ENCODE peak calls at places on chromosomes 11 and 22, in six cellular contexts. One of them, this sample, is unnamed.

GRCh38 chr22:37781434-37782059 is 26.2 kb upstream of the GCAT start:
- DNase-seq in NCI-H345: no peak
- DNase-seq in activated T-helper 2 cell treated with anti-CD3 and anti-CD28 coated beads, Interferon-gamma antibody, Interleukin-2, Interleukin-4, amounts not matched to agents 10 μg/mL and 5 μg/mL and 100 μg/mL, durations not matched to agents 14 hours and 24 hours and 36 hours: no peak
- DNase-seq in activated CD4-positive, alpha-beta T cell treated with anti-CD3 and anti-CD28 coated beads, Interleukin-2, amount 50 U/mL, for 24 hours: no peak
- DNase-seq in activated CD8-positive, alpha-beta memory T cell treated with anti-CD3 and anti-CD28 coated beads for 48 hours: no peak
- DNase-seq in AG10803: no peak
- DNase-seq in this sample: peak

GRCh38 chr22:50505776-50506610 is 1.5 kb downstream of the LMF2 start:
- DNase-seq in NCI-H345: no peak
- DNase-seq in activated T-helper 2 cell treated with anti-CD3 and anti-CD28 coated beads, Interferon-gamma antibody, Interleukin-2, Interleukin-4, amounts not matched to agents 10 μg/mL and 5 μg/mL and 100 μg/mL, durations not matched to agents 14 hours and 24 hours and 36 hours: no peak
- DNase-seq in activated CD4-positive, alpha-beta T cell treated with anti-CD3 and anti-CD28 coated beads, Interleukin-2, amount 50 U/mL, for 24 hours: no peak
- DNase-seq in activated CD8-positive, alpha-beta memory T cell treated with anti-CD3 and anti-CD28 coated beads for 48 hours: no peak
- DNase-seq in AG10803: no peak
- DNase-seq in this sample: no peak

GRCh38 chr22:29079218-29079901 is 6.5 kb downstream of the KREMEN1 start:
- DNase-seq in NCI-H345: peak
- DNase-seq in activated T-helper 2 cell treated with anti-CD3 and anti-CD28 coated beads, Interferon-gamma antibody, Interleukin-2, Interleukin-4, amounts not matched to agents 10 μg/mL and 5 μg/mL and 100 μg/mL, durations not matched to agents 14 hours and 24 hours and 36 hours: no peak
- DNase-seq in activated CD4-positive, alpha-beta T cell treated with anti-CD3 and anti-CD28 coated beads, Interleukin-2, amount 50 U/mL, for 24 hours: no peak
- DNase-seq in activated CD8-positive, alpha-beta memory T cell treated with anti-CD3 and anti-CD28 coated beads for 48 hours: no peak
- DNase-seq in AG10803: peak
- DNase-seq in this sample: peak

GRCh38 chr11:76238551-76238950 is 32.2 kb upstream of the WNT11 start:
- DNase-seq in NCI-H345: no peak
- DNase-seq in activated T-helper 2 cell treated with anti-CD3 and anti-CD28 coated beads, Interferon-gamma antibody, Interleukin-2, Interleukin-4, amounts not matched to agents 10 μg/mL and 5 μg/mL and 100 μg/mL, durations not matched to agents 14 hours and 24 hours and 36 hours: no peak
- DNase-seq in activated CD4-positive, alpha-beta T cell treated with anti-CD3 and anti-CD28 coated beads, Interleukin-2, amount 50 U/mL, for 24 hours: no peak
- DNase-seq in activated CD8-positive, alpha-beta memory T cell treated with anti-CD3 and anti-CD28 coated beads for 48 hours: no peak
- DNase-seq in AG10803: no peak
- DNase-seq in this sample: no peak

GRCh38 chr22:48741540-48741939 is 1086.1 kb downstream of the BRD1 start:
- DNase-seq in NCI-H345: no peak
- DNase-seq in activated T-helper 2 cell treated with anti-CD3 and anti-CD28 coated beads, Interferon-gamma antibody, Interleukin-2, Interleukin-4, amounts not matched to agents 10 μg/mL and 5 μg/mL and 100 μg/mL, durations not matched to agents 14 hours and 24 hours and 36 hours: no peak
- DNase-seq in activated CD4-positive, alpha-beta T cell treated with anti-CD3 and anti-CD28 coated beads, Interleukin-2, amount 50 U/mL, for 24 hours: no peak
- DNase-seq in activated CD8-positive, alpha-beta memory T cell treated with anti-CD3 and anti-CD28 coated beads for 48 hours: no peak
- DNase-seq in AG10803: no peak
- DNase-seq in this sample: no peak

GRCh38 chr22:26416670-26417270 is 12.3 kb upstream of the ASPHD2 start:
- DNase-seq in NCI-H345: no peak
- DNase-seq in activated T-helper 2 cell treated with anti-CD3 and anti-CD28 coated beads, Interferon-gamma antibody, Interleukin-2, Interleukin-4, amounts not matched to agents 10 μg/mL and 5 μg/mL and 100 μg/mL, durations not matched to agents 14 hours and 24 hours and 36 hours: no peak
- DNase-seq in activated CD4-positive, alpha-beta T cell treated with anti-CD3 and anti-CD28 coated beads, Interleukin-2, amount 50 U/mL, for 24 hours: no peak
- DNase-seq in activated CD8-positive, alpha-beta memory T cell treated with anti-CD3 and anti-CD28 coated beads for 48 hours: no peak
- DNase-seq in AG10803: peak
- DNase-seq in this sample: peak

GRCh38 chr11:86916330-86916729 is 38.9 kb downstream of the FZD4 start:
- DNase-seq in NCI-H345: no peak
- DNase-seq in activated T-helper 2 cell treated with anti-CD3 and anti-CD28 coated beads, Interferon-gamma antibody, Interleukin-2, Interleukin-4, amounts not matched to agents 10 μg/mL and 5 μg/mL and 100 μg/mL, durations not matched to agents 14 hours and 24 hours and 36 hours: no peak
- DNase-seq in activated CD4-positive, alpha-beta T cell treated with anti-CD3 and anti-CD28 coated beads, Interleukin-2, amount 50 U/mL, for 24 hours: no peak
- DNase-seq in activated CD8-positive, alpha-beta memory T cell treated with anti-CD3 and anti-CD28 coated beads for 48 hours: no peak
- DNase-seq in AG10803: peak
- DNase-seq in this sample: peak

GRCh38 chr11:16204261-16204660 is 152.1 kb downstream of the SOX6 start:
- DNase-seq in NCI-H345: no peak
- DNase-seq in activated T-helper 2 cell treated with anti-CD3 and anti-CD28 coated beads, Interferon-gamma antibody, Interleukin-2, Interleukin-4, amounts not matched to agents 10 μg/mL and 5 μg/mL and 100 μg/mL, durations not matched to agents 14 hours and 24 hours and 36 hours: no peak
- DNase-seq in activated CD4-positive, alpha-beta T cell treated with anti-CD3 and anti-CD28 coated beads, Interleukin-2, amount 50 U/mL, for 24 hours: no peak
- DNase-seq in activated CD8-positive, alpha-beta memory T cell treated with anti-CD3 and anti-CD28 coated beads for 48 hours: no peak
- DNase-seq in AG10803: no peak
- DNase-seq in this sample: no peak

GRCh38 chr11:35010656-35011055 is 94.2 kb downstream of the PDHX start:
- DNase-seq in NCI-H345: no peak
- DNase-seq in activated T-helper 2 cell treated with anti-CD3 and anti-CD28 coated beads, Interferon-gamma antibody, Interleukin-2, Interleukin-4, amounts not matched to agents 10 μg/mL and 5 μg/mL and 100 μg/mL, durations not matched to agents 14 hours and 24 hours and 36 hours: no peak
- DNase-seq in activated CD4-positive, alpha-beta T cell treated with anti-CD3 and anti-CD28 coated beads, Interleukin-2, amount 50 U/mL, for 24 hours: no peak
- DNase-seq in activated CD8-positive, alpha-beta memory T cell treated with anti-CD3 and anti-CD28 coated beads for 48 hours: no peak
- DNase-seq in AG10803: no peak
- DNase-seq in this sample: no peak

GRCh38 chr11:64870176-64870892 is 8.1 kb downstream of the EHD1 start:
- DNase-seq in NCI-H345: no peak
- DNase-seq in activated T-helper 2 cell treated with anti-CD3 and anti-CD28 coated beads, Interferon-gamma antibody, Interleukin-2, Interleukin-4, amounts not matched to agents 10 μg/mL and 5 μg/mL and 100 μg/mL, durations not matched to agents 14 hours and 24 hours and 36 hours: no peak
- DNase-seq in activated CD4-positive, alpha-beta T cell treated with anti-CD3 and anti-CD28 coated beads, Interleukin-2, amount 50 U/mL, for 24 hours: no peak
- DNase-seq in activated CD8-positive, alpha-beta memory T cell treated with anti-CD3 and anti-CD28 coated beads for 48 hours: no peak
- DNase-seq in AG10803: peak
- DNase-seq in this sample: peak

GRCh38 chr22:44549021-44549420 is 51.0 kb upstream of the RTL6 start:
- DNase-seq in NCI-H345: no peak
- DNase-seq in activated T-helper 2 cell treated with anti-CD3 and anti-CD28 coated beads, Interferon-gamma antibody, Interleukin-2, Interleukin-4, amounts not matched to agents 10 μg/mL and 5 μg/mL and 100 μg/mL, durations not matched to agents 14 hours and 24 hours and 36 hours: no peak
- DNase-seq in activated CD4-positive, alpha-beta T cell treated with anti-CD3 and anti-CD28 coated beads, Interleukin-2, amount 50 U/mL, for 24 hours: no peak
- DNase-seq in activated CD8-positive, alpha-beta memory T cell treated with anti-CD3 and anti-CD28 coated beads for 48 hours: no peak
- DNase-seq in AG10803: no peak
- DNase-seq in this sample: no peak

GRCh38 chr11:9803685-9804413 is 140.0 kb downstream of the SWAP70 start:
- DNase-seq in NCI-H345: no peak
- DNase-seq in activated T-helper 2 cell treated with anti-CD3 and anti-CD28 coated beads, Interferon-gamma antibody, Interleukin-2, Interleukin-4, amounts not matched to agents 10 μg/mL and 5 μg/mL and 100 μg/mL, durations not matched to agents 14 hours and 24 hours and 36 hours: no peak
- DNase-seq in activated CD4-positive, alpha-beta T cell treated with anti-CD3 and anti-CD28 coated beads, Interleukin-2, amount 50 U/mL, for 24 hours: no peak
- DNase-seq in activated CD8-positive, alpha-beta memory T cell treated with anti-CD3 and anti-CD28 coated beads for 48 hours: no peak
- DNase-seq in AG10803: peak
- DNase-seq in this sample: no peak

GRCh38 chr11:60922906-60923305 is 1.4 kb upstream of the TMEM132A start:
- DNase-seq in NCI-H345: no peak
- DNase-seq in activated T-helper 2 cell treated with anti-CD3 and anti-CD28 coated beads, Interferon-gamma antibody, Interleukin-2, Interleukin-4, amounts not matched to agents 10 μg/mL and 5 μg/mL and 100 μg/mL, durations not matched to agents 14 hours and 24 hours and 36 hours: no peak
- DNase-seq in activated CD4-positive, alpha-beta T cell treated with anti-CD3 and anti-CD28 coated beads, Interleukin-2, amount 50 U/mL, for 24 hours: no peak
- DNase-seq in activated CD8-positive, alpha-beta memory T cell treated with anti-CD3 and anti-CD28 coated beads for 48 hours: no peak
- DNase-seq in AG10803: no peak
- DNase-seq in this sample: no peak

GRCh38 chr11:126404367-126404766 is 48.9 kb downstream of the ST3GAL4 start:
- DNase-seq in NCI-H345: no peak
- DNase-seq in activated T-helper 2 cell treated with anti-CD3 and anti-CD28 coated beads, Interferon-gamma antibody, Interleukin-2, Interleukin-4, amounts not matched to agents 10 μg/mL and 5 μg/mL and 100 μg/mL, durations not matched to agents 14 hours and 24 hours and 36 hours: no peak
- DNase-seq in activated CD4-positive, alpha-beta T cell treated with anti-CD3 and anti-CD28 coated beads, Interleukin-2, amount 50 U/mL, for 24 hours: no peak
- DNase-seq in activated CD8-positive, alpha-beta memory T cell treated with anti-CD3 and anti-CD28 coated beads for 48 hours: no peak
- DNase-seq in AG10803: no peak
- DNase-seq in this sample: no peak

GRCh38 chr22:19896665-19897355 is 42.1 kb upstream of the GNB1L start:
- DNase-seq in NCI-H345: no peak
- DNase-seq in activated T-helper 2 cell treated with anti-CD3 and anti-CD28 coated beads, Interferon-gamma antibody, Interleukin-2, Interleukin-4, amounts not matched to agents 10 μg/mL and 5 μg/mL and 100 μg/mL, durations not matched to agents 14 hours and 24 hours and 36 hours: no peak
- DNase-seq in activated CD4-positive, alpha-beta T cell treated with anti-CD3 and anti-CD28 coated beads, Interleukin-2, amount 50 U/mL, for 24 hours: no peak
- DNase-seq in activated CD8-positive, alpha-beta memory T cell treated with anti-CD3 and anti-CD28 coated beads for 48 hours: no peak
- DNase-seq in AG10803: no peak
- DNase-seq in this sample: no peak

GRCh38 chr11:65927904-65928397 is 8.7 kb downstream of the DRAP1 start:
- DNase-seq in NCI-H345: no peak
- DNase-seq in activated T-helper 2 cell treated with anti-CD3 and anti-CD28 coated beads, Interferon-gamma antibody, Interleukin-2, Interleukin-4, amounts not matched to agents 10 μg/mL and 5 μg/mL and 100 μg/mL, durations not matched to agents 14 hours and 24 hours and 36 hours: peak
- DNase-seq in activated CD4-positive, alpha-beta T cell treated with anti-CD3 and anti-CD28 coated beads, Interleukin-2, amount 50 U/mL, for 24 hours: peak
- DNase-seq in activated CD8-positive, alpha-beta memory T cell treated with anti-CD3 and anti-CD28 coated beads for 48 hours: peak
- DNase-seq in AG10803: peak
- DNase-seq in this sample: peak

GRCh38 chr22:20205964-20206708 is 55.3 kb upstream of the CCDC188 start:
- DNase-seq in NCI-H345: no peak
- DNase-seq in activated T-helper 2 cell treated with anti-CD3 and anti-CD28 coated beads, Interferon-gamma antibody, Interleukin-2, Interleukin-4, amounts not matched to agents 10 μg/mL and 5 μg/mL and 100 μg/mL, durations not matched to agents 14 hours and 24 hours and 36 hours: peak
- DNase-seq in activated CD4-positive, alpha-beta T cell treated with anti-CD3 and anti-CD28 coated beads, Interleukin-2, amount 50 U/mL, for 24 hours: peak
- DNase-seq in activated CD8-positive, alpha-beta memory T cell treated with anti-CD3 and anti-CD28 coated beads for 48 hours: peak
- DNase-seq in AG10803: peak
- DNase-seq in this sample: peak

GRCh38 chr11:17267576-17267975 is 9.0 kb upstream of the NUCB2 start:
- DNase-seq in NCI-H345: no peak
- DNase-seq in activated T-helper 2 cell treated with anti-CD3 and anti-CD28 coated beads, Interferon-gamma antibody, Interleukin-2, Interleukin-4, amounts not matched to agents 10 μg/mL and 5 μg/mL and 100 μg/mL, durations not matched to agents 14 hours and 24 hours and 36 hours: no peak
- DNase-seq in activated CD4-positive, alpha-beta T cell treated with anti-CD3 and anti-CD28 coated beads, Interleukin-2, amount 50 U/mL, for 24 hours: no peak
- DNase-seq in activated CD8-positive, alpha-beta memory T cell treated with anti-CD3 and anti-CD28 coated beads for 48 hours: no peak
- DNase-seq in AG10803: peak
- DNase-seq in this sample: peak

GRCh38 chr22:20952544-20953341 is 14.3 kb upstream of the AIFM3 start:
- DNase-seq in NCI-H345: no peak
- DNase-seq in activated T-helper 2 cell treated with anti-CD3 and anti-CD28 coated beads, Interferon-gamma antibody, Interleukin-2, Interleukin-4, amounts not matched to agents 10 μg/mL and 5 μg/mL and 100 μg/mL, durations not matched to agents 14 hours and 24 hours and 36 hours: no peak
- DNase-seq in activated CD4-positive, alpha-beta T cell treated with anti-CD3 and anti-CD28 coated beads, Interleukin-2, amount 50 U/mL, for 24 hours: no peak
- DNase-seq in activated CD8-positive, alpha-beta memory T cell treated with anti-CD3 and anti-CD28 coated beads for 48 hours: no peak
- DNase-seq in AG10803: no peak
- DNase-seq in this sample: no peak

GRCh38 chr11:62627718-62628117 is 5.9 kb upstream of the B3GAT3 start:
- DNase-seq in NCI-H345: no peak
- DNase-seq in activated T-helper 2 cell treated with anti-CD3 and anti-CD28 coated beads, Interferon-gamma antibody, Interleukin-2, Interleukin-4, amounts not matched to agents 10 μg/mL and 5 μg/mL and 100 μg/mL, durations not matched to agents 14 hours and 24 hours and 36 hours: no peak
- DNase-seq in activated CD4-positive, alpha-beta T cell treated with anti-CD3 and anti-CD28 coated beads, Interleukin-2, amount 50 U/mL, for 24 hours: no peak
- DNase-seq in activated CD8-positive, alpha-beta memory T cell treated with anti-CD3 and anti-CD28 coated beads for 48 hours: no peak
- DNase-seq in AG10803: no peak
- DNase-seq in this sample: no peak

GRCh38 chr22:33051960-33052839 is 6.0 kb downstream of the SYN3 start:
- DNase-seq in NCI-H345: no peak
- DNase-seq in activated T-helper 2 cell treated with anti-CD3 and anti-CD28 coated beads, Interferon-gamma antibody, Interleukin-2, Interleukin-4, amounts not matched to agents 10 μg/mL and 5 μg/mL and 100 μg/mL, durations not matched to agents 14 hours and 24 hours and 36 hours: no peak
- DNase-seq in activated CD4-positive, alpha-beta T cell treated with anti-CD3 and anti-CD28 coated beads, Interleukin-2, amount 50 U/mL, for 24 hours: no peak
- DNase-seq in activated CD8-positive, alpha-beta memory T cell treated with anti-CD3 and anti-CD28 coated beads for 48 hours: no peak
- DNase-seq in AG10803: no peak
- DNase-seq in this sample: no peak

GRCh38 chr11:100240051-100240450 is 447.0 kb upstream of the ARHGAP42 start:
- DNase-seq in NCI-H345: no peak
- DNase-seq in activated T-helper 2 cell treated with anti-CD3 and anti-CD28 coated beads, Interferon-gamma antibody, Interleukin-2, Interleukin-4, amounts not matched to agents 10 μg/mL and 5 μg/mL and 100 μg/mL, durations not matched to agents 14 hours and 24 hours and 36 hours: no peak
- DNase-seq in activated CD4-positive, alpha-beta T cell treated with anti-CD3 and anti-CD28 coated beads, Interleukin-2, amount 50 U/mL, for 24 hours: no peak
- DNase-seq in activated CD8-positive, alpha-beta memory T cell treated with anti-CD3 and anti-CD28 coated beads for 48 hours: no peak
- DNase-seq in AG10803: no peak
- DNase-seq in this sample: no peak

GRCh38 chr11:92852946-92853345 is 116.5 kb upstream of the MTNR1B start:
- DNase-seq in NCI-H345: peak
- DNase-seq in activated T-helper 2 cell treated with anti-CD3 and anti-CD28 coated beads, Interferon-gamma antibody, Interleukin-2, Interleukin-4, amounts not matched to agents 10 μg/mL and 5 μg/mL and 100 μg/mL, durations not matched to agents 14 hours and 24 hours and 36 hours: no peak
- DNase-seq in activated CD4-positive, alpha-beta T cell treated with anti-CD3 and anti-CD28 coated beads, Interleukin-2, amount 50 U/mL, for 24 hours: no peak
- DNase-seq in activated CD8-positive, alpha-beta memory T cell treated with anti-CD3 and anti-CD28 coated beads for 48 hours: no peak
- DNase-seq in AG10803: no peak
- DNase-seq in this sample: no peak

GRCh38 chr11:87299041-87299481 is 261.3 kb downstream of the TMEM135 start:
- DNase-seq in NCI-H345: no peak
- DNase-seq in activated T-helper 2 cell treated with anti-CD3 and anti-CD28 coated beads, Interferon-gamma antibody, Interleukin-2, Interleukin-4, amounts not matched to agents 10 μg/mL and 5 μg/mL and 100 μg/mL, durations not matched to agents 14 hours and 24 hours and 36 hours: no peak
- DNase-seq in activated CD4-positive, alpha-beta T cell treated with anti-CD3 and anti-CD28 coated beads, Interleukin-2, amount 50 U/mL, for 24 hours: no peak
- DNase-seq in activated CD8-positive, alpha-beta memory T cell treated with anti-CD3 and anti-CD28 coated beads for 48 hours: no peak
- DNase-seq in AG10803: no peak
- DNase-seq in this sample: no peak

GRCh38 chr11:77039491-77040400 is 5.5 kb downstream of the B3GNT6 start:
- DNase-seq in NCI-H345: no peak
- DNase-seq in activated T-helper 2 cell treated with anti-CD3 and anti-CD28 coated beads, Interferon-gamma antibody, Interleukin-2, Interleukin-4, amounts not matched to agents 10 μg/mL and 5 μg/mL and 100 μg/mL, durations not matched to agents 14 hours and 24 hours and 36 hours: no peak
- DNase-seq in activated CD4-positive, alpha-beta T cell treated with anti-CD3 and anti-CD28 coated beads, Interleukin-2, amount 50 U/mL, for 24 hours: no peak
- DNase-seq in activated CD8-positive, alpha-beta memory T cell treated with anti-CD3 and anti-CD28 coated beads for 48 hours: no peak
- DNase-seq in AG10803: peak
- DNase-seq in this sample: peak

GRCh38 chr11:68950268-68950667 is 30.5 kb downstream of the MRGPRD start:
- DNase-seq in NCI-H345: no peak
- DNase-seq in activated T-helper 2 cell treated with anti-CD3 and anti-CD28 coated beads, Interferon-gamma antibody, Interleukin-2, Interleukin-4, amounts not matched to agents 10 μg/mL and 5 μg/mL and 100 μg/mL, durations not matched to agents 14 hours and 24 hours and 36 hours: no peak
- DNase-seq in activated CD4-positive, alpha-beta T cell treated with anti-CD3 and anti-CD28 coated beads, Interleukin-2, amount 50 U/mL, for 24 hours: no peak
- DNase-seq in activated CD8-positive, alpha-beta memory T cell treated with anti-CD3 and anti-CD28 coated beads for 48 hours: no peak
- DNase-seq in AG10803: no peak
- DNase-seq in this sample: peak

GRCh38 chr22:45341503-45341902 is 31.8 kb downstream of the FAM118A start:
- DNase-seq in NCI-H345: no peak
- DNase-seq in activated T-helper 2 cell treated with anti-CD3 and anti-CD28 coated beads, Interferon-gamma antibody, Interleukin-2, Interleukin-4, amounts not matched to agents 10 μg/mL and 5 μg/mL and 100 μg/mL, durations not matched to agents 14 hours and 24 hours and 36 hours: peak
- DNase-seq in activated CD4-positive, alpha-beta T cell treated with anti-CD3 and anti-CD28 coated beads, Interleukin-2, amount 50 U/mL, for 24 hours: peak
- DNase-seq in activated CD8-positive, alpha-beta memory T cell treated with anti-CD3 and anti-CD28 coated beads for 48 hours: no peak
- DNase-seq in AG10803: no peak
- DNase-seq in this sample: no peak

GRCh38 chr11:79415411-79415810 is 25.4 kb downstream of the TENM4 start:
- DNase-seq in NCI-H345: no peak
- DNase-seq in activated T-helper 2 cell treated with anti-CD3 and anti-CD28 coated beads, Interferon-gamma antibody, Interleukin-2, Interleukin-4, amounts not matched to agents 10 μg/mL and 5 μg/mL and 100 μg/mL, durations not matched to agents 14 hours and 24 hours and 36 hours: no peak
- DNase-seq in activated CD4-positive, alpha-beta T cell treated with anti-CD3 and anti-CD28 coated beads, Interleukin-2, amount 50 U/mL, for 24 hours: no peak
- DNase-seq in activated CD8-positive, alpha-beta memory T cell treated with anti-CD3 and anti-CD28 coated beads for 48 hours: no peak
- DNase-seq in AG10803: no peak
- DNase-seq in this sample: no peak